ENCODE peak calls at places on chromosomes 1 and 21, in six cellular contexts. D, G, M, F, W and H are unnamed samples.

GRCh38 chr1:202411421-202411820 is 62.9 kb downstream of the PPP1R12B start:
- DNase-seq in D (no peak), G (no peak), M (no peak), F (no peak), W (no peak), H (no peak)

GRCh38 chr1:236460103-236460502 is 63.7 kb upstream of the LGALS8 start:
- DNase-seq in D (no peak), G (no peak), M (no peak), F (no peak), W (no peak), H (no peak)

GRCh38 chr1:8362701-8363101 is 44.8 kb downstream of the SLC45A1 start:
- DNase-seq in D (no peak), G (no peak), M (no peak), F (peak), W (no peak), H (no peak)

GRCh38 chr1:54335396-54336056 is 70.7 kb downstream of the SSBP3 start:
- DNase-seq in D (peak), G (no peak), M (no peak), F (peak), W (no peak), H (no peak)

GRCh38 chr1:56576880-56577858 is 2.2 kb downstream of the PLPP3 start:
- DNase-seq in D (no peak), G (peak), M (no peak), F (no peak), W (no peak), H (no peak)

GRCh38 chr1:184838374-184838995 is 83.8 kb upstream of the EDEM3 start:
- DNase-seq in D (peak), G (no peak), M (no peak), F (peak), W (no peak), H (no peak)

GRCh38 chr1:28370220-28371010 is 875 bp downstream of the PHACTR4 start:
- DNase-seq in D (peak), G (no peak), M (peak), F (peak), W (peak), H (no peak)

GRCh38 chr1:56925193-56925592 is 40.6 kb downstream of the C8B start:
- DNase-seq in D (no peak), G (no peak), M (no peak), F (no peak), W (no peak), H (no peak)

GRCh38 chr1:169584483-169585144 is 1.7 kb downstream of the F5 start:
- DNase-seq in D (no peak), G (no peak), M (no peak), F (no peak), W (no peak), H (no peak)

GRCh38 chr1:217029311-217030157 is 306.3 kb upstream of the ESRRG start:
- DNase-seq in D (peak), G (no peak), M (no peak), F (peak), W (no peak), H (no peak)

GRCh38 chr1:85628791-85629531 is 48.4 kb downstream of the CCN1 start:
- DNase-seq in D (no peak), G (no peak), M (no peak), F (no peak), W (peak), H (no peak)

GRCh38 chr1:37851782-37852210 is 7.6 kb downstream of the MTF1 start:
- DNase-seq in D (no peak), G (no peak), M (no peak), F (no peak), W (no peak), H (no peak)

GRCh38 chr1:111450185-111450584 is 921 bp downstream of the ATP5PB start:
- DNase-seq in D (no peak), G (no peak), M (no peak), F (no peak), W (no peak), H (no peak)

GRCh38 chr1:178485467-178486098 is 11.2 kb downstream of the CLEC20A start:
- DNase-seq in D (no peak), G (no peak), M (no peak), F (no peak), W (no peak), H (no peak)

GRCh38 chr1:82319526-82319925 is 518.8 kb downstream of the ADGRL2 start:
- DNase-seq in D (no peak), G (no peak), M (no peak), F (no peak), W (no peak), H (no peak)

GRCh38 chr1:22453181-22453580 is 1.5 kb downstream of the ZBTB40 start:
- DNase-seq in D (no peak), G (no peak), M (no peak), F (no peak), W (no peak), H (no peak)

GRCh38 chr1:162215902-162216301 is 146.4 kb downstream of the NOS1AP start:
- DNase-seq in D (no peak), G (no peak), M (no peak), F (no peak), W (no peak), H (no peak)

GRCh38 chr1:200929530-200930278 is 35.0 kb downstream of the INAVA start:
- DNase-seq in D (no peak), G (no peak), M (no peak), F (no peak), W (no peak), H (no peak)

GRCh38 chr1:44642255-44642654 is 32.0 kb downstream of the TMEM53 start:
- DNase-seq in D (no peak), G (no peak), M (no peak), F (no peak), W (no peak), H (no peak)

GRCh38 chr21:33430858-33431257 is 27.6 kb downstream of the IFNGR2 start:
- DNase-seq in D (no peak), G (no peak), M (no peak), F (no peak), W (no peak), H (no peak)

GRCh38 chr1:51519048-51519856 is at the start of gene EPS15:
- DNase-seq in D (peak), G (peak), M (peak), F (peak), W (peak), H (peak)

GRCh38 chr21:45351526-45352275 is 53.3 kb upstream of the COL18A1 start:
- DNase-seq in D (peak), G (peak), M (no peak), F (no peak), W (no peak), H (no peak)

GRCh38 chr1:95086949-95087533 is 14.3 kb upstream of the ALG14 start:
- DNase-seq in D (peak), G (no peak), M (no peak), F (peak), W (no peak), H (no peak)

GRCh38 chr1:243346016-243346415 is 90.2 kb downstream of the SDCCAG8 start:
- DNase-seq in D (no peak), G (peak), M (no peak), F (no peak), W (no peak), H (no peak)

GRCh38 chr1:234400773-234401172 is 27.5 kb downstream of the COA6 start:
- DNase-seq in D (peak), G (no peak), M (no peak), F (no peak), W (no peak), H (no peak)

GRCh38 chr1:52659356-52659755 is 26.4 kb downstream of the SHISAL2A start:
- DNase-seq in D (no peak), G (no peak), M (no peak), F (no peak), W (no peak), H (no peak)

GRCh38 chr1:204869097-204869496 is 1.6 kb upstream of the NFASC start:
- DNase-seq in D (no peak), G (no peak), M (no peak), F (no peak), W (no peak), H (no peak)